ENCODE peak calls at places on chromosomes 12 and 14, in ten cellular contexts. One of them, this sample, is unnamed.

GRCh38 chr14:88363624-88364023 is 21.8 kb upstream of the SPATA7 start:
- DNase-seq in OCI-M1: no peak
- DNase-seq in head of caudate nucleus: no peak
- DNase-seq in NCI-H1930: no peak
- DNase-seq in brain microvascular endothelial cell: no peak
- DNase-seq in HEK293T: no peak
- DNase-seq in thoracic aorta: no peak
- DNase-seq in activated CD4-positive, alpha-beta memory T cell treated with anti-CD3 and anti-CD28 coated beads, Interleukin-2, amount 10 ng/mL, durations not matched to agents 7 days and 5 days: no peak
- DNase-seq in posterior cingulate gyrus: no peak
- DNase-seq in K562: no peak
- DNase-seq in this sample: no peak

GRCh38 chr12:68425998-68426397 is 93.8 kb upstream of the MDM1 start:
- DNase-seq in OCI-M1: no peak
- DNase-seq in head of caudate nucleus: no peak
- DNase-seq in NCI-H1930: no peak
- DNase-seq in brain microvascular endothelial cell: peak; percentile 97
- DNase-seq in HEK293T: no peak
- DNase-seq in thoracic aorta: no peak
- DNase-seq in activated CD4-positive, alpha-beta memory T cell treated with anti-CD3 and anti-CD28 coated beads, Interleukin-2, amount 10 ng/mL, durations not matched to agents 7 days and 5 days: no peak
- DNase-seq in posterior cingulate gyrus: no peak
- DNase-seq in K562: no peak
- DNase-seq in this sample: no peak

GRCh38 chr14:52190532-52190931 is 77.0 kb upstream of the PTGDR start:
- DNase-seq in OCI-M1: no peak
- DNase-seq in head of caudate nucleus: no peak
- DNase-seq in NCI-H1930: no peak
- DNase-seq in brain microvascular endothelial cell: no peak
- DNase-seq in HEK293T: no peak
- DNase-seq in thoracic aorta: no peak
- DNase-seq in activated CD4-positive, alpha-beta memory T cell treated with anti-CD3 and anti-CD28 coated beads, Interleukin-2, amount 10 ng/mL, durations not matched to agents 7 days and 5 days: no peak
- DNase-seq in posterior cingulate gyrus: no peak
- DNase-seq in K562: no peak
- DNase-seq in this sample: no peak

GRCh38 chr14:51304428-51304827 is 64.4 kb downstream of the TMX1 start:
- DNase-seq in OCI-M1: no peak
- DNase-seq in head of caudate nucleus: no peak
- DNase-seq in NCI-H1930: no peak
- DNase-seq in brain microvascular endothelial cell: peak; percentile 81
- DNase-seq in HEK293T: no peak
- DNase-seq in thoracic aorta: no peak
- DNase-seq in activated CD4-positive, alpha-beta memory T cell treated with anti-CD3 and anti-CD28 coated beads, Interleukin-2, amount 10 ng/mL, durations not matched to agents 7 days and 5 days: no peak
- DNase-seq in posterior cingulate gyrus: no peak
- DNase-seq in K562: no peak
- DNase-seq in this sample: no peak

GRCh38 chr14:65229431-65230286 is 127.3 kb upstream of the MAX start:
- DNase-seq in OCI-M1: peak; percentile 28
- DNase-seq in head of caudate nucleus: peak; percentile 76
- DNase-seq in NCI-H1930: no peak
- DNase-seq in brain microvascular endothelial cell: no peak
- DNase-seq in HEK293T: no peak
- DNase-seq in thoracic aorta: no peak
- DNase-seq in activated CD4-positive, alpha-beta memory T cell treated with anti-CD3 and anti-CD28 coated beads, Interleukin-2, amount 10 ng/mL, durations not matched to agents 7 days and 5 days: peak; percentile 54
- DNase-seq in posterior cingulate gyrus: peak; percentile 23
- DNase-seq in K562: peak; percentile 21
- DNase-seq in this sample: peak; percentile 26

GRCh38 chr12:104281636-104282035 is 21.9 kb upstream of the EID3 start:
- DNase-seq in OCI-M1: no peak
- DNase-seq in head of caudate nucleus: no peak
- DNase-seq in NCI-H1930: no peak
- DNase-seq in brain microvascular endothelial cell: no peak
- DNase-seq in HEK293T: no peak
- DNase-seq in thoracic aorta: no peak
- DNase-seq in activated CD4-positive, alpha-beta memory T cell treated with anti-CD3 and anti-CD28 coated beads, Interleukin-2, amount 10 ng/mL, durations not matched to agents 7 days and 5 days: no peak
- DNase-seq in posterior cingulate gyrus: no peak
- DNase-seq in K562: no peak
- DNase-seq in this sample: no peak

GRCh38 chr12:18382486-18382885 is 121.2 kb downstream of the PIK3C2G start:
- DNase-seq in OCI-M1: no peak
- DNase-seq in head of caudate nucleus: no peak
- DNase-seq in NCI-H1930: no peak
- DNase-seq in brain microvascular endothelial cell: peak; percentile 62
- DNase-seq in HEK293T: no peak
- DNase-seq in thoracic aorta: no peak
- DNase-seq in activated CD4-positive, alpha-beta memory T cell treated with anti-CD3 and anti-CD28 coated beads, Interleukin-2, amount 10 ng/mL, durations not matched to agents 7 days and 5 days: no peak
- DNase-seq in posterior cingulate gyrus: no peak
- DNase-seq in K562: no peak
- DNase-seq in this sample: no peak

GRCh38 chr14:105925615-105926414 is 399.4 kb downstream of the TMEM121 start:
- DNase-seq in OCI-M1: no peak
- DNase-seq in head of caudate nucleus: no peak
- DNase-seq in NCI-H1930: no peak
- DNase-seq in brain microvascular endothelial cell: no peak
- DNase-seq in HEK293T: no peak
- DNase-seq in thoracic aorta: no peak
- DNase-seq in activated CD4-positive, alpha-beta memory T cell treated with anti-CD3 and anti-CD28 coated beads, Interleukin-2, amount 10 ng/mL, durations not matched to agents 7 days and 5 days: no peak
- DNase-seq in posterior cingulate gyrus: no peak
- DNase-seq in K562: peak; percentile 0
- DNase-seq in this sample: no peak

GRCh38 chr14:76584271-76584702 is 177.0 kb upstream of the VASH1 start:
- DNase-seq in OCI-M1: no peak
- DNase-seq in head of caudate nucleus: no peak
- DNase-seq in NCI-H1930: no peak
- DNase-seq in brain microvascular endothelial cell: no peak
- DNase-seq in HEK293T: peak; percentile 28
- DNase-seq in thoracic aorta: no peak
- DNase-seq in activated CD4-positive, alpha-beta memory T cell treated with anti-CD3 and anti-CD28 coated beads, Interleukin-2, amount 10 ng/mL, durations not matched to agents 7 days and 5 days: no peak
- DNase-seq in posterior cingulate gyrus: no peak
- DNase-seq in K562: no peak
- DNase-seq in this sample: peak; percentile 14

GRCh38 chr12:22088886-22089285 is 42.9 kb downstream of the CMAS start:
- DNase-seq in OCI-M1: no peak
- DNase-seq in head of caudate nucleus: no peak
- DNase-seq in NCI-H1930: no peak
- DNase-seq in brain microvascular endothelial cell: no peak
- DNase-seq in HEK293T: no peak
- DNase-seq in thoracic aorta: no peak
- DNase-seq in activated CD4-positive, alpha-beta memory T cell treated with anti-CD3 and anti-CD28 coated beads, Interleukin-2, amount 10 ng/mL, durations not matched to agents 7 days and 5 days: no peak
- DNase-seq in posterior cingulate gyrus: no peak
- DNase-seq in K562: no peak
- DNase-seq in this sample: no peak

GRCh38 chr14:36513012-36513420 is 7.0 kb downstream of the NKX2-1 start:
- DNase-seq in OCI-M1: no peak
- DNase-seq in head of caudate nucleus: no peak
- DNase-seq in NCI-H1930: no peak
- DNase-seq in brain microvascular endothelial cell: no peak
- DNase-seq in HEK293T: no peak
- DNase-seq in thoracic aorta: no peak
- DNase-seq in activated CD4-positive, alpha-beta memory T cell treated with anti-CD3 and anti-CD28 coated beads, Interleukin-2, amount 10 ng/mL, durations not matched to agents 7 days and 5 days: no peak
- DNase-seq in posterior cingulate gyrus: no peak
- DNase-seq in K562: no peak
- DNase-seq in this sample: no peak

GRCh38 chr12:43655586-43655985 is 103.0 kb downstream of the PUS7L start:
- DNase-seq in OCI-M1: no peak
- DNase-seq in head of caudate nucleus: no peak
- DNase-seq in NCI-H1930: no peak
- DNase-seq in brain microvascular endothelial cell: peak; percentile 15
- DNase-seq in HEK293T: no peak
- DNase-seq in thoracic aorta: no peak
- DNase-seq in activated CD4-positive, alpha-beta memory T cell treated with anti-CD3 and anti-CD28 coated beads, Interleukin-2, amount 10 ng/mL, durations not matched to agents 7 days and 5 days: no peak
- DNase-seq in posterior cingulate gyrus: no peak
- DNase-seq in K562: no peak
- DNase-seq in this sample: no peak

GRCh38 chr12:122422769-122423257 is 344 bp upstream of the CLIP1 start:
- DNase-seq in OCI-M1: peak; percentile 59
- DNase-seq in head of caudate nucleus: no peak
- DNase-seq in NCI-H1930: no peak
- DNase-seq in brain microvascular endothelial cell: no peak
- DNase-seq in HEK293T: no peak
- DNase-seq in thoracic aorta: no peak
- DNase-seq in activated CD4-positive, alpha-beta memory T cell treated with anti-CD3 and anti-CD28 coated beads, Interleukin-2, amount 10 ng/mL, durations not matched to agents 7 days and 5 days: peak; percentile 42
- DNase-seq in posterior cingulate gyrus: peak; percentile 14
- DNase-seq in K562: no peak
- DNase-seq in this sample: peak; percentile 47

GRCh38 chr12:49377386-49377785 is 10.1 kb downstream of the SPATS2 start:
- DNase-seq in OCI-M1: no peak
- DNase-seq in head of caudate nucleus: no peak
- DNase-seq in NCI-H1930: no peak
- DNase-seq in brain microvascular endothelial cell: no peak
- DNase-seq in HEK293T: no peak
- DNase-seq in thoracic aorta: no peak
- DNase-seq in activated CD4-positive, alpha-beta memory T cell treated with anti-CD3 and anti-CD28 coated beads, Interleukin-2, amount 10 ng/mL, durations not matched to agents 7 days and 5 days: no peak
- DNase-seq in posterior cingulate gyrus: no peak
- DNase-seq in K562: no peak
- DNase-seq in this sample: no peak

GRCh38 chr12:93154753-93155475 is 222.8 kb upstream of the NUDT4 start:
- DNase-seq in OCI-M1: no peak
- DNase-seq in head of caudate nucleus: no peak
- DNase-seq in NCI-H1930: peak; percentile 79
- DNase-seq in brain microvascular endothelial cell: no peak
- DNase-seq in HEK293T: no peak
- DNase-seq in thoracic aorta: no peak
- DNase-seq in activated CD4-positive, alpha-beta memory T cell treated with anti-CD3 and anti-CD28 coated beads, Interleukin-2, amount 10 ng/mL, durations not matched to agents 7 days and 5 days: no peak
- DNase-seq in posterior cingulate gyrus: no peak
- DNase-seq in K562: no peak
- DNase-seq in this sample: no peak

GRCh38 chr14:73239463-73240241 is 2.3 kb downstream of the PAPLN start:
- DNase-seq in OCI-M1: no peak
- DNase-seq in head of caudate nucleus: peak; percentile 62
- DNase-seq in NCI-H1930: no peak
- DNase-seq in brain microvascular endothelial cell: peak; percentile 53
- DNase-seq in HEK293T: no peak
- DNase-seq in thoracic aorta: no peak
- DNase-seq in activated CD4-positive, alpha-beta memory T cell treated with anti-CD3 and anti-CD28 coated beads, Interleukin-2, amount 10 ng/mL, durations not matched to agents 7 days and 5 days: no peak
- DNase-seq in posterior cingulate gyrus: no peak
- DNase-seq in K562: no peak
- DNase-seq in this sample: peak; percentile 77

GRCh38 chr12:123153906-123154305 is 3.0 kb upstream of the PITPNM2 start:
- DNase-seq in OCI-M1: no peak
- DNase-seq in head of caudate nucleus: no peak
- DNase-seq in NCI-H1930: no peak
- DNase-seq in brain microvascular endothelial cell: no peak
- DNase-seq in HEK293T: no peak
- DNase-seq in thoracic aorta: no peak
- DNase-seq in activated CD4-positive, alpha-beta memory T cell treated with anti-CD3 and anti-CD28 coated beads, Interleukin-2, amount 10 ng/mL, durations not matched to agents 7 days and 5 days: no peak
- DNase-seq in posterior cingulate gyrus: no peak
- DNase-seq in K562: no peak
- DNase-seq in this sample: no peak

GRCh38 chr12:46585854-46586621 is 213.5 kb upstream of the SLC38A2 start:
- DNase-seq in OCI-M1: peak; percentile 72
- DNase-seq in head of caudate nucleus: no peak
- DNase-seq in NCI-H1930: no peak
- DNase-seq in brain microvascular endothelial cell: peak; percentile 94
- DNase-seq in HEK293T: no peak
- DNase-seq in thoracic aorta: no peak
- DNase-seq in activated CD4-positive, alpha-beta memory T cell treated with anti-CD3 and anti-CD28 coated beads, Interleukin-2, amount 10 ng/mL, durations not matched to agents 7 days and 5 days: peak; percentile 76
- DNase-seq in posterior cingulate gyrus: no peak
- DNase-seq in K562: no peak
- DNase-seq in this sample: no peak

GRCh38 chr12:4287325-4288290 is 14.0 kb downstream of the CCND2 start:
- DNase-seq in OCI-M1: no peak
- DNase-seq in head of caudate nucleus: no peak
- DNase-seq in NCI-H1930: no peak
- DNase-seq in brain microvascular endothelial cell: no peak
- DNase-seq in HEK293T: no peak
- DNase-seq in thoracic aorta: no peak
- DNase-seq in activated CD4-positive, alpha-beta memory T cell treated with anti-CD3 and anti-CD28 coated beads, Interleukin-2, amount 10 ng/mL, durations not matched to agents 7 days and 5 days: no peak
- DNase-seq in posterior cingulate gyrus: no peak
- DNase-seq in K562: no peak
- DNase-seq in this sample: no peak

GRCh38 chr12:121598672-121599287 is 18.0 kb upstream of the KDM2B start:
- DNase-seq in OCI-M1: no peak
- DNase-seq in head of caudate nucleus: no peak
- DNase-seq in NCI-H1930: no peak
- DNase-seq in brain microvascular endothelial cell: no peak
- DNase-seq in HEK293T: peak; percentile 2
- DNase-seq in thoracic aorta: no peak
- DNase-seq in activated CD4-positive, alpha-beta memory T cell treated with anti-CD3 and anti-CD28 coated beads, Interleukin-2, amount 10 ng/mL, durations not matched to agents 7 days and 5 days: no peak
- DNase-seq in posterior cingulate gyrus: no peak
- DNase-seq in K562: no peak
- DNase-seq in this sample: no peak

GRCh38 chr14:104263671-104264358 is 125.4 kb downstream of the KIF26A start:
- DNase-seq in OCI-M1: no peak
- DNase-seq in head of caudate nucleus: no peak
- DNase-seq in NCI-H1930: no peak
- DNase-seq in brain microvascular endothelial cell: no peak
- DNase-seq in HEK293T: no peak
- DNase-seq in thoracic aorta: no peak
- DNase-seq in activated CD4-positive, alpha-beta memory T cell treated with anti-CD3 and anti-CD28 coated beads, Interleukin-2, amount 10 ng/mL, durations not matched to agents 7 days and 5 days: no peak
- DNase-seq in posterior cingulate gyrus: no peak
- DNase-seq in K562: no peak
- DNase-seq in this sample: peak; percentile 9

GRCh38 chr14:104135121-104135903 is 3.1 kb upstream of the KIF26A start:
- DNase-seq in OCI-M1: no peak
- DNase-seq in head of caudate nucleus: no peak
- DNase-seq in NCI-H1930: peak; percentile 42
- DNase-seq in brain microvascular endothelial cell: no peak
- DNase-seq in HEK293T: peak; percentile 57
- DNase-seq in thoracic aorta: no peak
- DNase-seq in activated CD4-positive, alpha-beta memory T cell treated with anti-CD3 and anti-CD28 coated beads, Interleukin-2, amount 10 ng/mL, durations not matched to agents 7 days and 5 days: no peak
- DNase-seq in posterior cingulate gyrus: peak; percentile 17
- DNase-seq in K562: no peak
- DNase-seq in this sample: no peak

This sample was measured in ovary.